ENCODE peak calls at places on chromosome 17, in seven cellular contexts. L, J, A, U, X, Z and H are unnamed samples.
A peak's percentile ranks its signal among the peaks of the same experiment; 100 is the strongest.

GRCh38 chr17:41111151-41111885 is 6.1 kb downstream of the KRTAP4-9 start:
- DNase-seq in A (no peak), U (no peak), J (no peak), Z (no peak), L (no peak), X (no peak), H (no peak)

GRCh38 chr17:27504188-27504995 is 48.1 kb downstream of the KSR1 start:
- DNase-seq in U (no peak), X (peak; percentile 64), A (no peak), Z (no peak), J (no peak), L (no peak), H (no peak)

GRCh38 chr17:37220609-37220953 is 155.2 kb upstream of the C17orf78 start:
- DNase-seq in A (peak; percentile 45), J (peak; percentile 2), Z (no peak), U (no peak), L (no peak), X (no peak), H (no peak)

GRCh38 chr17:81116704-81117103 is 48.6 kb upstream of the PVALEF start:
- DNase-seq in U (no peak), J (no peak), A (no peak), X (no peak), L (no peak), Z (no peak), H (no peak)

GRCh38 chr17:78412403-78412802 is 34.0 kb downstream of the PGS1 start:
- DNase-seq in L (no peak), U (peak; percentile 59), A (peak; percentile 58), J (no peak), X (no peak), Z (no peak), H (no peak)

GRCh38 chr17:7889166-7889584 is 586 bp downstream of the CHD3 start:
- DNase-seq in Z (no peak), L (no peak), U (peak; percentile 16), A (peak; percentile 94), J (peak; percentile 74), X (peak; percentile 85), H (no peak)

GRCh38 chr17:77607606-77608005 is 350.9 kb upstream of the TNRC6C start:
- DNase-seq in X (no peak), L (peak; percentile 29), J (no peak), A (peak; percentile 11), U (no peak), Z (no peak), H (no peak)

GRCh38 chr17:29073520-29073919 is 30.6 kb downstream of the PIPOX start:
- DNase-seq in U (no peak), J (no peak), L (no peak), A (no peak), Z (no peak), X (no peak), H (no peak)

GRCh38 chr17:61289408-61290385 is 109.9 kb upstream of the TBX2 start:
- DNase-seq in L (no peak), A (peak; percentile 43), J (no peak), X (no peak), Z (no peak), U (no peak), H (no peak)

GRCh38 chr17:69820881-69821473 is 254.0 kb upstream of the KCNJ16 start:
- DNase-seq in Z (no peak), U (no peak), L (no peak), J (no peak), A (no peak), X (no peak), H (no peak)

GRCh38 chr17:75011788-75012319 is 616 bp upstream of the MRPL58 start:
- DNase-seq in X (peak; percentile 74), L (no peak), J (no peak), Z (no peak), A (peak; percentile 77), U (peak; percentile 5), H (no peak)

GRCh38 chr17:37829446-37830142 is 84.7 kb upstream of the HNF1B start:
- DNase-seq in Z (peak; percentile 78), U (no peak), A (no peak), X (no peak), L (no peak), J (no peak), H (no peak)

GRCh38 chr17:36034127-36034526 is 16.4 kb upstream of the CCL23 start:
- DNase-seq in X (no peak), Z (peak; percentile 62), L (no peak), U (no peak), J (no peak), A (no peak), H (no peak)

GRCh38 chr17:60766778-60767190 is 89.1 kb downstream of the BCAS3 start:
- DNase-seq in J (no peak), X (peak; percentile 64), A (no peak), L (no peak), Z (no peak), U (no peak), H (no peak)

GRCh38 chr17:28999216-28999615 is 6.6 kb downstream of the SEZ6 start:
- DNase-seq in J (no peak), A (no peak), L (no peak), U (no peak), X (no peak), Z (no peak), H (no peak)

GRCh38 chr17:19255279-19255678 is 18.1 kb downstream of the EPN2 start:
- DNase-seq in L (no peak), Z (no peak), X (no peak), A (no peak), U (no peak), J (no peak), H (no peak)

GRCh38 chr17:31696184-31696602 is 162.9 kb downstream of the COPRS start:
- DNase-seq in X (peak; percentile 50), Z (no peak), A (peak; percentile 90), J (no peak), U (no peak), L (peak; percentile 49), H (no peak)

GRCh38 chr17:82973456-82974135 is 105.8 kb upstream of the METRNL start:
- DNase-seq in A (peak; percentile 26), X (no peak), Z (no peak), J (no peak), U (no peak), L (no peak), H (no peak)
- TF ChIP-seq SIN3A in A (no peak), X (no peak), Z (no peak), J (no peak), U (no peak), L (no peak), H (no peak)

DNA sequence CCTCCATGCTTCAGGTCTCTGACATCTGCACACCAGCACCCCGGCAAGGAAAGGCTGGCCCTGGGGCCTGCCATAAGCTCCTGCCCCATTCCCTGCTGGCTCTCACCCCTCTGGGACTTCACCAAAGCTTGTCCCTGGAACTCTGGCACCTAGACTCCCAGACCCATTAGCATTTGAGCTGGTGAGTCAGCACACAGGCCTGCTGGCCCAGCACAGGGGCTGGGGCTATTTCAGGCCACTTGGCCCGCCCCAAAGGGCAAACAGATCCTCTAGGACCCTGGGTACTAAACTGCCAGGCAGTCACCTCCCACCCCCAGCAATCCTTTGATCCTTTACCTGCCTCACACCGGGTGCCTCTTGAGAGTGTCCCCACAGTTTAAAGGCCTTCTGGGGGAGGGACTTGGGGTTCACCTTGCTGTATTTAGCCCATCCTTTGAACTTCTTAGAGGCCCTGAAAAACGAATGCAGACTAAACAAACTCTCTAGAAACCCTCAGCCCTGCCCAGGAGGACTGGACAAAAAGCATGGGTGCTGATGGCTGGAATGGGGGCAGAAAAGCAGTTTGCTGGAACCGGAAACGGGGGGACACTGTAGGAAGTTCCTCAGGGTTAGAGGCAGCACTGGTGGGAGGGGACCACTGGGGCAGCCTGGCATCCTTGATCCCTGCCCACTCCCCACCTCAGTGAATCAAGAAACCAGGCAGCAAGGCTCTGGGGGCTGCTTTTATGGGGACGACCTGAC is 3.2 kb upstream of the SAMD14 start:
- DNase-seq in A (peak; percentile 62), X (peak; percentile 88), U (no peak), J (no peak), L (no peak), Z (no peak), H (no peak)
- H3K27ac ChIP-seq in A (peak overlapping the region; percentile 48), X (peak overlapping the region; percentile 52), U (peak overlapping the region; percentile 39), J (peak overlapping the region; percentile 51), L (no peak overlapping the region), Z (no peak overlapping the region), H (peak overlapping the region; percentile 3)

GRCh38 chr17:4789701-4789950 is 862 bp downstream of the GLTPD2 start:
- DNase-seq in U (no peak), A (no peak), L (no peak), Z (no peak), X (no peak), J (peak; percentile 32), H (no peak)

GRCh38 chr17:4788807-4789700 is at the start of gene GLTPD2:
- DNase-seq in L (peak; percentile 64), Z (no peak), U (no peak), X (peak; percentile 82), J (no peak), A (peak; percentile 48), H (no peak)

GRCh38 chr17:4788159-4788806 is 481 bp upstream of the GLTPD2 start:
- DNase-seq in L (no peak), J (no peak), Z (no peak), A (no peak), U (no peak), X (no peak), H (no peak)

GRCh38 chr17:4790705-4791088 is 1.9 kb downstream of the GLTPD2 start:
- DNase-seq in A (no peak), U (no peak), Z (no peak), L (no peak), J (no peak), X (no peak), H (no peak)

DNA sequence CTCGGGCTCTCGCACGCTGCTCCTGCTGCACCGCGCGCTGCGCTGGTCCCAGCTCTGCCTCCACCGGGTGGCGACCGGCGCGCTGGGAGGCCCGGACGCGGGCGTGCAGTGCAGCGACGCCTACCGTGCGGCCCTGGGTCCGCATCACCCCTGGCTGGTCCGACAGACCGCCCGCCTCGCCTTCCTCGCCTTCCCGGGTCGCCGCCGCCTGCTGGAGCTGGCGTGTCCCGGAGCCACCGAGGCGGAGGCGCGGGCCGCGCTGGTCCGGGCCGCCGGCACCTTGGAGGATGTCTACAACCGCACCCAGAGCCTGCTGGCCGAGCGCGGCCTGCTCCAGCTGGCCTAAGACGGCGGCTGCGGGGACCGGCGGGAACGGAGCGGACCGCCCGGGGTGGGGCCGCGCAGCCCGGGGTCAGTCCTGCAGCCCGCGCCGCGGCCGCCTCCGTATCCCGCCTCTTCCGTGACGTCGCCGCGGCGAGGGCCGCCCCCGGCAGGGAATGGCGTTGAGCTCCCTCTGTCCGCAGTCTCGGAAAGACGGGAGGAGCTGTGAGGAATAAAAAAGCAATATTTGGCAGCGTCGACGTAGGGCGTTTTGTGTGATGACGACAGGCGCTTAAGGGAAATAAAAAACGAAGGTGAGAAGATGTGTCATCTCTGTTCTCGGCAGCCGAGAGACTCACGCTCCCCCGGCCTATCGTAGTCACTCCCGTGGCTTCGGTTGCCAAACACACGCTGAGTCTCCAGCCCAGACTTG is 1.4 kb downstream of the GLTPD2 start:
- DNase-seq in Z (no peak), U (peak; percentile 85), X (peak; percentile 69), L (peak; percentile 81), J (peak; percentile 88), A (peak; percentile 98), H (peak; percentile 78)
- TF ChIP-seq SIN3A in Z (peak; percentile 51), U (no peak), X (peak; percentile 50), L (no peak), J (peak; percentile 60), A (peak; percentile 67), H (peak; percentile 53)

DNA sequence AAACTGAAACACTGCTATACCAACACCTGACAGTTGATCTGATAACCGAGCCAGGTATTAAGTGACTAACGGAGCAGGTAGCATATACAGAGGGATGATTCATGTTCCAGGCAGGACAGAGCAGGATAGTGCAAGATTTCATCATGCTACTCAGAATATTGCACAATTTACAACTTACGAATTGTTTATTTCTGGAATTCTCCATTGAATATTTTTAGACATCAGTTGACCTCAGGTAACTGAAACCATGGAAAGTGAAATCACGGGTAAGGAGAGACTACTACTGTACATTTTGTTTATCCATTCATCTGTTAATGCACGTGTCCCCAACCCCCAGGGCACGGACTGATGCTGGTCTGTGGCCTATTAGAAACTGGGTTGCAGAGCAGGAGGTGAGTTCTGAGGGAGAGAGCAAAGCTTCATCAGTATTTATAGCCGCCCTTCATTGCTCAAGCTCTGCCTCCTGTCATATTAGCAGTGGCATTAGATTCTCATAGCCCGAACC is 14.5 kb upstream of the PPM1E start:
- DNase-seq in A (no peak), Z (no peak), L (no peak), J (peak; percentile 59), X (peak; percentile 41), U (no peak), H (no peak)
- H3K27ac ChIP-seq in A (no peak overlapping the region), Z (no peak overlapping the region), L (no peak overlapping the region), J (no peak overlapping the region), X (no peak overlapping the region), U (no peak overlapping the region), H (no peak overlapping the region)